ENCODE peak calls at places on chromosomes 7 and 10, in nine cellular contexts. A is activated CD4-positive, alpha-beta T cell treated with anti-CD3 and anti-CD28 coated beads, Interleukin-2, amount 50 U/mL, for 4 hours; H is activated T-cell treated with anti-CD3 and anti-CD28 coated beads for 1 hour; L is caudate nucleus; Z is hepatocyte; N is NCI-H460; G is posterior cingulate gyrus; I is dorsolateral prefrontal cortex; D is EL. X is an unnamed sample.

GRCh38 chr7:157635148-157635500 is 298.3 kb downstream of the DNAJB6 start:
- DNase-seq in H (no peak), Z (no peak), I (no peak), D (no peak), A (no peak), N (no peak), G (no peak), L (no peak), X (no peak)

GRCh38 chr10:88222878-88223277 is 359.5 kb downstream of the PTEN start:
- DNase-seq in G (no peak), L (no peak), H (no peak), D (no peak), Z (no peak), I (no peak), A (no peak), N (no peak), X (no peak)

GRCh38 chr10:50615654-50616053 is 8.1 kb downstream of the SGMS1 start:
- DNase-seq in Z (no peak), D (no peak), A (no peak), H (no peak), G (no peak), L (no peak), I (no peak), N (no peak), X (no peak)

GRCh38 chr7:922334-923107 is 32.0 kb downstream of the ADAP1 start:
- DNase-seq in I (peak), H (peak), D (no peak), N (no peak), Z (no peak), G (peak), L (no peak), A (peak), X (peak)

GRCh38 chr7:42227523-42227922 is 9.5 kb downstream of the GLI3 start:
- DNase-seq in A (no peak), I (no peak), Z (no peak), N (no peak), G (no peak), H (no peak), L (no peak), D (no peak), X (no peak)

GRCh38 chr10:60521974-60522405 is 132.3 kb upstream of the ANK3 start:
- DNase-seq in Z (peak), H (no peak), G (no peak), N (no peak), I (no peak), L (no peak), A (no peak), D (peak), X (no peak)

GRCh38 chr7:43915907-43916306 is 9.5 kb upstream of the URGCP start:
- DNase-seq in H (no peak), G (no peak), Z (no peak), I (no peak), D (no peak), A (no peak), L (no peak), N (no peak), X (no peak)

GRCh38 chr7:94042381-94042780 is 38.2 kb upstream of the BET1 start:
- DNase-seq in G (no peak), D (no peak), N (no peak), A (no peak), Z (no peak), L (no peak), H (no peak), I (no peak), X (peak)

GRCh38 chr10:35346248-35346647 is 9.9 kb downstream of the CCNY start:
- DNase-seq in H (no peak), G (no peak), I (no peak), L (no peak), N (no peak), D (no peak), Z (no peak), A (no peak), X (no peak)

GRCh38 chr10:10798543-10799192 is 219.0 kb upstream of the CELF2 start:
- DNase-seq in Z (no peak), L (peak), A (no peak), H (no peak), N (no peak), D (no peak), G (peak), I (no peak), X (no peak)

X was measured in MV-4-11.